ENCODE peak calls at places on chromosomes 6 and 20, in nine cellular contexts. One of them, this sample, is unnamed.

GRCh38 chr6:137647762-137648412 is 153.7 kb upstream of the OLIG3 start:
- DNase-seq in fibroblast of lung: peak
- DNase-seq in OCI-LY7: no peak
- DNase-seq in SJSA1: no peak
- DNase-seq in gastrocnemius medialis: no peak
- DNase-seq in CD8-positive, alpha-beta memory T cell: no peak
- DNase-seq in heart right ventricle: no peak
- DNase-seq in mammary epithelial cell: peak
- DNase-seq in fibroblast of pulmonary artery: no peak
- DNase-seq in this sample: no peak

GRCh38 chr20:59830107-59831023 is 103.1 kb downstream of the SYCP2 start:
- DNase-seq in fibroblast of lung: no peak
- DNase-seq in mammary epithelial cell: peak
- DNase-seq in CD8-positive, alpha-beta memory T cell: no peak
- DNase-seq in SJSA1: no peak
- DNase-seq in heart right ventricle: no peak
- DNase-seq in fibroblast of pulmonary artery: no peak
- DNase-seq in OCI-LY7: no peak
- DNase-seq in gastrocnemius medialis: no peak
- DNase-seq in this sample: no peak

GRCh38 chr6:235763-236360 is 56.4 kb upstream of the DUSP22 start:
- DNase-seq in heart right ventricle: peak
- DNase-seq in OCI-LY7: peak
- DNase-seq in CD8-positive, alpha-beta memory T cell: peak
- DNase-seq in fibroblast of pulmonary artery: peak
- DNase-seq in mammary epithelial cell: peak
- DNase-seq in gastrocnemius medialis: no peak
- DNase-seq in fibroblast of lung: peak
- DNase-seq in SJSA1: peak
- DNase-seq in this sample: peak

GRCh38 chr20:46312075-46312944 is 4.0 kb upstream of the CDH22 start:
- DNase-seq in fibroblast of pulmonary artery: no peak
- DNase-seq in CD8-positive, alpha-beta memory T cell: no peak
- DNase-seq in mammary epithelial cell: no peak
- DNase-seq in OCI-LY7: no peak
- DNase-seq in fibroblast of lung: no peak
- DNase-seq in gastrocnemius medialis: no peak
- DNase-seq in heart right ventricle: no peak
- DNase-seq in SJSA1: no peak
- DNase-seq in this sample: peak

GRCh38 chr6:153625089-153625488 is 414.0 kb upstream of the OPRM1 start:
- DNase-seq in mammary epithelial cell: no peak
- DNase-seq in SJSA1: peak
- DNase-seq in fibroblast of lung: peak
- DNase-seq in CD8-positive, alpha-beta memory T cell: no peak
- DNase-seq in fibroblast of pulmonary artery: peak
- DNase-seq in gastrocnemius medialis: no peak
- DNase-seq in heart right ventricle: peak
- DNase-seq in OCI-LY7: no peak
- DNase-seq in this sample: peak

GRCh38 chr6:39078695-39079094 is 30.1 kb downstream of the GLP1R start:
- DNase-seq in OCI-LY7: no peak
- DNase-seq in SJSA1: no peak
- DNase-seq in mammary epithelial cell: no peak
- DNase-seq in fibroblast of lung: no peak
- DNase-seq in gastrocnemius medialis: no peak
- DNase-seq in fibroblast of pulmonary artery: no peak
- DNase-seq in CD8-positive, alpha-beta memory T cell: no peak
- DNase-seq in heart right ventricle: no peak
- DNase-seq in this sample: no peak

GRCh38 chr6:16031278-16031981 is 97.5 kb upstream of the MYLIP start:
- DNase-seq in OCI-LY7: no peak
- DNase-seq in gastrocnemius medialis: no peak
- DNase-seq in fibroblast of lung: no peak
- DNase-seq in CD8-positive, alpha-beta memory T cell: no peak
- DNase-seq in fibroblast of pulmonary artery: no peak
- DNase-seq in mammary epithelial cell: no peak
- DNase-seq in SJSA1: no peak
- DNase-seq in heart right ventricle: no peak
- DNase-seq in this sample: no peak

GRCh38 chr6:137271245-137272183 is 52.3 kb upstream of the IFNGR1 start:
- DNase-seq in mammary epithelial cell: peak
- DNase-seq in heart right ventricle: no peak
- DNase-seq in fibroblast of lung: peak
- DNase-seq in OCI-LY7: peak
- DNase-seq in CD8-positive, alpha-beta memory T cell: no peak
- DNase-seq in fibroblast of pulmonary artery: peak
- DNase-seq in gastrocnemius medialis: no peak
- DNase-seq in SJSA1: peak
- DNase-seq in this sample: peak

GRCh38 chr6:110949679-110950285 is 8.7 kb upstream of the GTF3C6 start:
- DNase-seq in fibroblast of lung: peak
- DNase-seq in CD8-positive, alpha-beta memory T cell: no peak
- DNase-seq in mammary epithelial cell: no peak
- DNase-seq in OCI-LY7: peak
- DNase-seq in gastrocnemius medialis: no peak
- DNase-seq in SJSA1: peak
- DNase-seq in heart right ventricle: no peak
- DNase-seq in fibroblast of pulmonary artery: peak
- DNase-seq in this sample: peak

GRCh38 chr20:32216396-32217142 is 8.9 kb downstream of the POFUT1 start:
- DNase-seq in heart right ventricle: no peak
- DNase-seq in fibroblast of pulmonary artery: no peak
- DNase-seq in SJSA1: no peak
- DNase-seq in CD8-positive, alpha-beta memory T cell: no peak
- DNase-seq in fibroblast of lung: no peak
- DNase-seq in mammary epithelial cell: no peak
- DNase-seq in gastrocnemius medialis: no peak
- DNase-seq in OCI-LY7: no peak
- DNase-seq in this sample: no peak

GRCh38 chr20:38386852-38387251 is 40.6 kb downstream of the LBP start:
- DNase-seq in gastrocnemius medialis: no peak
- DNase-seq in mammary epithelial cell: no peak
- DNase-seq in fibroblast of lung: no peak
- DNase-seq in SJSA1: no peak
- DNase-seq in CD8-positive, alpha-beta memory T cell: no peak
- DNase-seq in fibroblast of pulmonary artery: no peak
- DNase-seq in heart right ventricle: no peak
- DNase-seq in OCI-LY7: no peak
- DNase-seq in this sample: no peak

GRCh38 chr20:47055699-47056369 is 161.2 kb downstream of the EYA2 start:
- DNase-seq in SJSA1: no peak
- DNase-seq in mammary epithelial cell: no peak
- DNase-seq in CD8-positive, alpha-beta memory T cell: no peak
- DNase-seq in heart right ventricle: no peak
- DNase-seq in fibroblast of lung: peak
- DNase-seq in gastrocnemius medialis: no peak
- DNase-seq in fibroblast of pulmonary artery: no peak
- DNase-seq in OCI-LY7: no peak
- DNase-seq in this sample: no peak

GRCh38 chr20:32482251-32483220 is 102.6 kb downstream of the NOL4L start:
- DNase-seq in gastrocnemius medialis: no peak
- DNase-seq in fibroblast of pulmonary artery: no peak
- DNase-seq in SJSA1: no peak
- DNase-seq in fibroblast of lung: peak
- DNase-seq in OCI-LY7: no peak
- DNase-seq in mammary epithelial cell: peak
- DNase-seq in heart right ventricle: peak
- DNase-seq in CD8-positive, alpha-beta memory T cell: peak
- DNase-seq in this sample: no peak

DNA sequence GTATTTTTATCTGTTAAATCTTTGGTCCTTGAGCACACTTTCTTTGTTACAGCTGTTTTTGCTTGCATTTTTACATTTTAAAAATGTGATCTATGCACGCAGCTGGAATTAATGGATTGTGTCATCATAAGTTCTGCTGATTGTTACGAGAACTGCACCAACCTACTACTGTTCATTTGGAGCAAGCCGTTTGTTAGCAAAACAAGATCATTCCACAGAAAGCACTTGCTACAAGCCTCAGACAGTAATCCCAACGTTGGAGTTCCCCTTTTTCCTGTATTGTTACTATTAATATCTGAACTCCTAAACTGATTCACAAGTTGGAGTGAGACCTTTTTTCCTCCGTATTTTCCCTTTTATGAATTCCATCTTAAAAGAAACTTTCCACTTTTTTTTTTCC is 3.5 kb downstream of the TENT5A start:
- DNase-seq in CD8-positive, alpha-beta memory T cell: no peak
- DNase-seq in mammary epithelial cell: no peak
- DNase-seq in fibroblast of pulmonary artery: peak
- DNase-seq in gastrocnemius medialis: no peak
- DNase-seq in heart right ventricle: no peak
- DNase-seq in OCI-LY7: no peak
- DNase-seq in fibroblast of lung: peak
- DNase-seq in SJSA1: no peak
- DNase-seq in this sample: no peak
- H3K4me3 ChIP-seq in CD8-positive, alpha-beta memory T cell: no peak
- H3K4me3 ChIP-seq in mammary epithelial cell: no peak
- H3K4me3 ChIP-seq in fibroblast of pulmonary artery: no peak
- H3K4me3 ChIP-seq in gastrocnemius medialis: peak
- H3K4me3 ChIP-seq in heart right ventricle: peak
- H3K4me3 ChIP-seq in OCI-LY7: no peak
- H3K4me3 ChIP-seq in fibroblast of lung: peak
- H3K4me3 ChIP-seq in SJSA1: no peak
- H3K4me3 ChIP-seq in this sample: peak

DNA sequence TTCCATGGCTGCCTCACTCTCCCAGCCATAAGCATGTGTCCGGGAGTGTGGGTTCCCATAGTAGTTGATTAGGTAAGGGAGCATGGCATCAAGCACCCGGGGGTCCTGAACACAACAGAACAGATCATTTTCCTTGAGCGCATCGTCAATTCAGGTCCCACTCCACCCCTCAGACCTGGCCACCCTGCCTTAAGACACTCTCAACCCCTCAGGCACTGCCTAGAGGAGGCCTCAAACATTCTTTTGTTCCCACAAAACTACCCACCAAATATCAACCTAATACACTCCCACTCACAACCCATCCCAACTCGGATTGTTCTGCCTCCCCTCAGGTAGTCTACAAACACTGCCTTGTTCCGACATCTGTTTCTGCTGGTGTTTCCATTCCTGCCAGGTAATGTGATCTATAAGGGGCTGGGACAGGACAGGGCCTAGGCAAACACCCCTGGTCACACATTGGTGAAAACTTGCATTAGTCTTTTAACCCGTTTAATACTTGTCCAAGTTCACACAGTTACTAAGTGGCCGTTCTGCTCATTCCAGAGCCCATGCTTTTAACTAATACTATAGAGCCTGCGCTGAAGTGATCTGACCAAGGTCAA is 1.4 kb downstream of the NFS1 start:
- DNase-seq in OCI-LY7: no peak
- DNase-seq in SJSA1: no peak
- DNase-seq in CD8-positive, alpha-beta memory T cell: no peak
- DNase-seq in fibroblast of pulmonary artery: no peak
- DNase-seq in gastrocnemius medialis: no peak
- DNase-seq in heart right ventricle: no peak
- DNase-seq in mammary epithelial cell: peak
- DNase-seq in fibroblast of lung: no peak
- DNase-seq in this sample: no peak
- H3K4me3 ChIP-seq in OCI-LY7: peak
- H3K4me3 ChIP-seq in SJSA1: no peak
- H3K4me3 ChIP-seq in CD8-positive, alpha-beta memory T cell: peak
- H3K4me3 ChIP-seq in fibroblast of pulmonary artery: peak
- H3K4me3 ChIP-seq in gastrocnemius medialis: peak
- H3K4me3 ChIP-seq in heart right ventricle: peak
- H3K4me3 ChIP-seq in mammary epithelial cell: peak
- H3K4me3 ChIP-seq in fibroblast of lung: peak
- H3K4me3 ChIP-seq in this sample: peak

DNA sequence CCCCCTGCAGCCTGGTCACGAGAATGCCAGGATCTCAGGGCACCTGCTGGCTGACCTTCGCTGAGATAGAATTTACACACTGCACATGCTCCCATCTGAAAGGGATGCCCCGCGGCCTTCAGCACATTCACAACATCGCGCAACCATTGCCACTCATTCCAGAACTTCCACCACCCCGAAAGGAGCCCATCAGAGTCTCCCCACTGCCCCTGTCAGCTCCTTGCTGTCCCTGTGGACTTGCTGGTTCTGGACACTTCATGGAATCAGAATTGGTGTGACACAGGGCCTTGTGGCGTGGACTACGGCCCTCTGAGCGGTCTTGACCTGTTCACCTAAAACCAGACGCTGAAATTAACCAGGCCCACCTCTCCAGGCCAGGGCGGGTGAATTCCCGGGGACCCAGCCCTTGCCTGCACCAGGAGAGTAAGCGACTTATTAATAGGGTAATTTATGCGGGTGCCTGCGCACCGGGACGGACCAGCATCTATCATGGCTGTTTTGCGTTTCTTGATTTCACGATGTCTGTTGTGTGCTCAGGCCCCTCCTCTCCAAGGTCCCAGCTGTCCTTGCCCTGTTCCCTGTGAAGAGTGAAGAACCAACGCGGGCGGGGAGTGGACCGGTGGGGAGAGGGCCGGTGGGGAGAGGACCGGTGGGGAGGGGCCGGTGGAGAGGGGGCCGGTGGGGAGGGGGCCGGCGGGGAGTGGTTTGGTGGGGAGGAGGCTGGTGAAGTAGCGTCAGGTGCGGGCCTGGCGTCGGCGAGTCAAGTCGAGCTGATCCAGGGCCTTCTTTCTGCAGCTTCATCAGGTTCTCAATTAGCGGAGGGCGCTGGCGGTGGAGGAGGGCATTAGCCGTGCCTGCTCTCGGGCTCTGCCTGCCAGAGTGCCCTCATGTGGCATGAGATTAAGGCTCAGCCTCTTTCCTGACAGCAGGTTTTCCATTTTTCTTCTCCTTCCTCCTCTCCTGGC is 20.9 kb upstream of the BHLHE23 start:
- DNase-seq in mammary epithelial cell: no peak
- DNase-seq in gastrocnemius medialis: no peak
- DNase-seq in fibroblast of pulmonary artery: no peak
- DNase-seq in fibroblast of lung: no peak
- DNase-seq in OCI-LY7: peak
- DNase-seq in CD8-positive, alpha-beta memory T cell: no peak
- DNase-seq in SJSA1: no peak
- DNase-seq in heart right ventricle: no peak
- DNase-seq in this sample: peak
- H3K4me3 ChIP-seq in mammary epithelial cell: no peak
- H3K4me3 ChIP-seq in gastrocnemius medialis: no peak
- H3K4me3 ChIP-seq in fibroblast of pulmonary artery: no peak
- H3K4me3 ChIP-seq in fibroblast of lung: no peak
- H3K4me3 ChIP-seq in OCI-LY7: no peak
- H3K4me3 ChIP-seq in CD8-positive, alpha-beta memory T cell: no peak
- H3K4me3 ChIP-seq in SJSA1: no peak
- H3K4me3 ChIP-seq in heart right ventricle: no peak
- H3K4me3 ChIP-seq in this sample: no peak

DNA sequence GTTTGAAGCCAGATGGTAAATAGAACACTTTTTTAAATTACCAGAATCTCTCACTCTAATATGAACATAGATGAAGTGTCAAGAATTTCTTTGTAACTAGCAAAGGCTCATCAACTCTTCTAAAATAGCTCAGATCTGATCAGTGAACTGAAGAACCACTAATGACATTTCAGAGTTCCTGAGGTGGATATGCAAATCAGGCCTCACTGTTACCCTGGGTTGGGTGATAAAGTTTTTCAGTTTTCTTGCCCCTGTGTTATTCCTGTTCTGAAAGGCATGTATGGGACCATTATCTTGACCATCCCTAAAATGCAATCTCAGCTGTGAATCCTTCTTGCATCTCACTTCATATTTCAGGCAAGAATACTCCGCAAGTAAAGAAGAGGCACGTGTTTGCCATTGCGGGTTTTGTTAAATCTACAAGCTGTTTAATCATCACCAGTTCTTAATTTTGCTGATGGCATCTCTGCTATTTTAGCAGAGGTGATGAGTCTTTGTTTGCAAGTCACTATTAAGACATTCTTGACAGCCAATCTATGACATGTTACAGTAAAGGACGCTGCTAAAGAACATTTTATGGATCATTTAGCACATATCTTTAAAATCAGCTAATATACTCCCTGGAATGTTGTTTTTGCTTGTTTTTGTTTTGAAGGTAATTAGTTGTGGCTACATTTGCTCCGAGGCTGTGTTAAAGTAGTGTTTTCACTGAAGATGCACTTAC is 47.9 kb downstream of the KHDC1L start:
- DNase-seq in OCI-LY7: peak
- DNase-seq in fibroblast of pulmonary artery: no peak
- DNase-seq in mammary epithelial cell: no peak
- DNase-seq in gastrocnemius medialis: no peak
- DNase-seq in heart right ventricle: no peak
- DNase-seq in SJSA1: no peak
- DNase-seq in fibroblast of lung: no peak
- DNase-seq in CD8-positive, alpha-beta memory T cell: no peak
- DNase-seq in this sample: no peak
- H3K4me3 ChIP-seq in OCI-LY7: peak
- H3K4me3 ChIP-seq in fibroblast of pulmonary artery: no peak
- H3K4me3 ChIP-seq in mammary epithelial cell: no peak
- H3K4me3 ChIP-seq in gastrocnemius medialis: no peak
- H3K4me3 ChIP-seq in heart right ventricle: no peak
- H3K4me3 ChIP-seq in SJSA1: no peak
- H3K4me3 ChIP-seq in fibroblast of lung: no peak
- H3K4me3 ChIP-seq in CD8-positive, alpha-beta memory T cell: no peak
- H3K4me3 ChIP-seq in this sample: no peak